ENCODE peak calls at places on chromosomes 3 and 15, in six cellular contexts. E, Q, M, U, L and W are unnamed samples.

GRCh38 chr15:33066584-33066983 is 127.9 kb downstream of the FMN1 start:
- DNase-seq in L (no peak), M (no peak), E (no peak), U (no peak), Q (no peak), W (no peak)

GRCh38 chr15:83248151-83248851 is 36.2 kb downstream of the BNC1 start:
- DNase-seq in L (no peak), M (peak; percentile 14), Q (peak; percentile 74), E (no peak), U (peak; percentile 86), W (peak; percentile 73)

GRCh38 chr15:66601521-66601920 is 35.7 kb upstream of the LCTL start:
- DNase-seq in M (no peak), L (no peak), Q (no peak), E (no peak), U (no peak), W (no peak)

GRCh38 chr15:49134683-49135341 is 20.6 kb downstream of the COPS2 start:
- DNase-seq in L (no peak), M (no peak), Q (peak; percentile 46), E (no peak), U (peak; percentile 75), W (no peak)

GRCh38 chr3:39809995-39810595 is 686 bp downstream of the MYRIP start:
- DNase-seq in U (no peak), M (no peak), Q (no peak), L (peak; percentile 29), E (no peak), W (no peak)

GRCh38 chr3:64900916-64901903 is 213.4 kb upstream of the ADAMTS9 start:
- DNase-seq in U (peak; percentile 42), Q (peak; percentile 28), E (no peak), M (no peak), L (no peak), W (no peak)

GRCh38 chr3:136751259-136752045 is 726 bp downstream of the STAG1 start:
- DNase-seq in U (peak; percentile 85), L (peak; percentile 81), Q (peak; percentile 82), M (peak; percentile 60), E (peak; percentile 74), W (peak; percentile 79)

GRCh38 chr3:45983865-45984264 is 11.8 kb downstream of the FYCO1 start:
- DNase-seq in U (no peak), L (no peak), Q (no peak), E (no peak), M (no peak), W (no peak)

GRCh38 chr3:29639621-29640290 is 358.9 kb downstream of the RBMS3 start:
- DNase-seq in M (no peak), Q (peak; percentile 27), E (no peak), U (peak; percentile 41), L (no peak), W (no peak)

GRCh38 chr3:177126015-177126773 is 71.1 kb downstream of the TBL1XR1 start:
- DNase-seq in U (peak; percentile 86), Q (peak; percentile 93), M (no peak), E (no peak), L (no peak), W (no peak)

GRCh38 chr3:106228271-106228670 is 359.5 kb upstream of the CBLB start:
- DNase-seq in E (no peak), L (no peak), U (no peak), M (no peak), Q (no peak), W (no peak)

GRCh38 chr3:128573160-128573559 is 77.5 kb downstream of the RPN1 start:
- DNase-seq in M (no peak), Q (no peak), L (no peak), U (no peak), E (no peak), W (no peak)

GRCh38 chr3:188860147-188860546 is 311.6 kb upstream of the TPRG1 start:
- DNase-seq in E (no peak), Q (peak; percentile 39), L (no peak), M (no peak), U (peak; percentile 50), W (no peak)

GRCh38 chr3:120437559-120437958 is 13.2 kb downstream of the FSTL1 start:
- DNase-seq in E (no peak), U (no peak), L (no peak), M (no peak), Q (no peak), W (no peak)

GRCh38 chr3:143016321-143016972 is 15.1 kb downstream of the U2SURP start:
- DNase-seq in L (no peak), Q (no peak), E (no peak), M (no peak), U (no peak), W (peak; percentile 27)

GRCh38 chr3:121660356-121661171 is at the start of gene HCLS1:
- DNase-seq in U (peak; percentile 33), L (peak; percentile 51), Q (no peak), E (peak; percentile 55), M (peak; percentile 71), W (peak; percentile 90)

GRCh38 chr3:67437090-67437489 is 217.3 kb downstream of the SUCLG2 start:
- DNase-seq in E (no peak), L (no peak), Q (no peak), U (peak; percentile 34), M (no peak), W (no peak)

GRCh38 chr3:59052803-59053411 is 3.1 kb upstream of the CFAP20DC start:
- DNase-seq in Q (peak; percentile 53), L (no peak), U (peak; percentile 68), E (no peak), M (no peak), W (peak; percentile 52)

GRCh38 chr15:38378162-38378560 is 75.8 kb upstream of the FAM98B start:
- DNase-seq in U (peak; percentile 85), L (peak; percentile 69), Q (no peak), E (peak; percentile 30), M (no peak), W (no peak)

GRCh38 chr15:34437687-34438086 is at the start of gene GOLGA8A:
- DNase-seq in E (peak; percentile 48), U (peak; percentile 79), L (peak; percentile 51), Q (peak; percentile 65), M (peak; percentile 84), W (peak; percentile 89)

GRCh38 chr3:5006755-5007202 is 27.5 kb downstream of the BHLHE40 start:
- DNase-seq in E (no peak), U (no peak), L (no peak), M (peak; percentile 64), Q (no peak), W (peak; percentile 95)

GRCh38 chr3:44892689-44893088 is 18.3 kb downstream of the TGM4 start:
- DNase-seq in E (no peak), L (no peak), M (no peak), U (peak; percentile 57), Q (peak; percentile 29), W (no peak)

GRCh38 chr3:168061332-168061996 is 34.3 kb downstream of the GOLIM4 start:
- DNase-seq in M (no peak), Q (no peak), U (no peak), L (no peak), E (no peak), W (peak; percentile 56)

GRCh38 chr3:51389423-51390183 is 1.5 kb upstream of the RBM15B start:
- DNase-seq in U (peak; percentile 62), E (peak; percentile 49), Q (peak; percentile 47), M (peak; percentile 58), L (peak; percentile 64), W (peak; percentile 72)
- TF ChIP-seq CTCF in U (peak; percentile 83), E (peak; percentile 46), Q (peak; percentile 92), M (peak; percentile 76), L (peak; percentile 74), W (peak; percentile 92)

DNA sequence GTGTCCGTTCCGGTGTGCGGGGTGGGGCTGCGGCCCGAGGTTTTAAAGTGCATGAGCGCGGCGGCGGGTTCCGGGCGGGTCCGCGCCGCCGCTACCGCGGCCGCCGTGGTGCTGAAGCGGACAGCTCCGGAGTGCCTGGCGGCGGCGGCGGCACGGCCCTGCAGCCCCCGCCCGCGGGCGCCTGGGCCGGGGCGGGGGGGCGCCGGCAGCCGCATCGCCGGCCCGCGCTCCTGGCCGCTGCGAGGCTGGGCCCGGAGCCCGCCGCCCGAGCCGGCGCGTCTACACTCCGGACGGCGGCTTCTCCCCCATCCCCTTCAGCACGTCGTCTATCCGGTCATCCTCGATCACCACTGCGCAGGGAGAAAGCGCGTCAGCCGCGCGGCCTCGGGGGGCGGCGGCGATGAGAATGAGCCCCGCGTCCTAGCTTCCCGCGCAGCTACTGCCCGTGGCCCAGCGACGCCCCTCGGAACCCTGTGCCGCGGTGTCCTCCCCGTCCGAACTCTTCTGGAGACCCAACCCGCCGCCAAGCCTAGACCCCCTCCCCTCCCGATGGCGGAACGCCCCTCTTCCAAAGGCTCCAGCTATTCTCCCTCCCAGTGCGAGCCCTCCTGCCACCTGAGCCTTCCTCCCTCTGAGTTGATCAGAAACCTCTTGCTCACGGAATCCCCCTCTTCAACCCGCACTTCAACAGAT is 1.3 kb downstream of the CAMK2N2 start:
- DNase-seq in M (peak; percentile 29), E (no peak), U (peak; percentile 30), Q (no peak), L (peak; percentile 36), W (no peak)
- H3K4me3 ChIP-seq in M (peak overlapping the region; percentile 39), E (no peak overlapping the region), U (peak overlapping the region; percentile 41), Q (peak overlapping the region; percentile 10), L (peak overlapping the region; percentile 49), W (no peak overlapping the region)

DNA sequence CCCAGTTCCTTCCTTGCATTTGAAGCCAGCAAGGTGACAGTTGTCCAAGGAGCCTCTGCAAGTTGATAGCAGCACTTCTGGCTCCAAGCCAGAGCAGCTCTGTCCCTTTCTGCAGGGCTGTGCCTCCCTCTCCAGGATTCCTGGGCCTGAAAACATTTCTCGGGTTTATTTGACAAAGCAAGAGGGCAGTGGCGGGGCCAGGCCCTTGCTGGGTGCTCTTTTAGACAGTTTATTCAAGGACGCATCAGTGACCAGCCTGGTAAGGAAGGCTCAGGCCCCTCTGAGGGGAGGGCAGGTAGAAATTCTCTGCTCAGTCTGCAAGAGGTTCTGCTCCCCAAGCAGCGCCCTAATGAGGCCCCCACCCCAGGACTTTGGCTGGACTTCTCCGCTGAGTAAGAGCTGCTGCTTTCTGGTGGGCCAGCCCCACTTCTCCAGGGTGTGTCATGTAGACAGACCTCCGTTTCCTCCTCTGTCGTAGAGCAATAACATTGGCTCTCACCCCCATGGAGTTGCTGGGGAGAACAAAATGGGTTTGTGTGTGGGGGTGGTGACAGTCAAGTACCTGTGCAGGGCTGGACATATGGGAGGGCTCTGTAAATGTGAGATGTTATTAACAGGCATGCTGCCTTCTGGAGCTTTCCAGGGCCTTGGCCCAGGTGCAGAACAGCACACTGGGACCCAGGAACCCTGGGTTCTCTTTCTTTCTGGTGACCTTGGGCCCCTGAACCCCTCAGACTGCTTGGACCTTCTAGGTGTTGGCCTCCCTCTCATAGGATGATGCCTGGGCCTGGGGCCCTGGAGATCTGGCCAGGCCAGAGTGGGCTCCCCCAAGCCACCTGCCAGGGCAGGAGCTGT is 146.2 kb upstream of the TLE3 start:
- DNase-seq in U (no peak), E (no peak), M (no peak), Q (no peak), L (no peak), W (no peak)
- TF ChIP-seq CTCF in U (no peak), E (no peak), M (no peak), Q (no peak), L (no peak), W (no peak)

GRCh38 chr3:169497567-169498257 is 165.8 kb downstream of the MECOM start:
- DNase-seq in M (no peak), E (no peak), Q (peak; percentile 73), L (no peak), U (peak; percentile 73), W (no peak)

GRCh38 chr3:169494982-169495381 is 168.5 kb downstream of the MECOM start:
- DNase-seq in L (no peak), E (no peak), Q (no peak), U (no peak), M (no peak), W (no peak)

GRCh38 chr3:169496402-169496801 is 167.1 kb downstream of the MECOM start:
- DNase-seq in U (no peak), Q (no peak), L (no peak), E (no peak), M (no peak), W (no peak)

GRCh38 chr3:169493512-169494141 is 169.9 kb downstream of the MECOM start:
- DNase-seq in L (no peak), E (no peak), Q (no peak), U (no peak), M (no peak), W (no peak)

GRCh38 chr3:169495569-169495968 is 167.9 kb downstream of the MECOM start:
- DNase-seq in L (no peak), E (no peak), U (no peak), Q (no peak), M (no peak), W (no peak)
- H3K4me3 ChIP-seq in L (no peak overlapping the region), E (no peak overlapping the region), U (no peak overlapping the region), Q (no peak overlapping the region), M (no peak overlapping the region), W (no peak overlapping the region)